ENCODE peak calls at places on chromosomes 12 and 14, in four cellular contexts. B, T, H and I are unnamed samples.
A peak's percentile ranks its signal among the peaks of the same experiment; 100 is the strongest.

GRCh38 chr14:33611405-33612183 is 339.3 kb downstream of the EGLN3 start:
- DNase-seq in B (no peak), H (no peak), T (peak; percentile 29), I (no peak)

GRCh38 chr12:59040651-59041050 is 120.3 kb upstream of the LRIG3 start:
- DNase-seq in B (no peak), T (peak; percentile 84), H (peak; percentile 22), I (no peak)

GRCh38 chr14:84465890-84466289 is 1064.1 kb upstream of the FLRT2 start:
- DNase-seq in B (no peak), H (no peak), T (no peak), I (no peak)

GRCh38 chr12:24038211-24038997 is 88.9 kb upstream of the SOX5 start:
- DNase-seq in H (no peak), B (no peak), T (peak; percentile 48), I (no peak)

GRCh38 chr12:92628476-92628875 is 74.3 kb upstream of the PLEKHG7 start:
- DNase-seq in B (no peak), H (no peak), T (no peak), I (no peak)

GRCh38 chr12:51082561-51083139 is 746 bp downstream of the CSRNP2 start:
- DNase-seq in H (no peak), B (no peak), T (peak; percentile 79), I (peak; percentile 51)

GRCh38 chr12:40236357-40236850 is 11.6 kb downstream of the LRRK2 start:
- DNase-seq in H (no peak), B (no peak), T (no peak), I (no peak)

GRCh38 chr12:16499617-16500016 is 106.3 kb downstream of the LMO3 start:
- DNase-seq in B (no peak), H (no peak), T (no peak), I (no peak)

GRCh38 chr14:65359503-65359902 is 53.0 kb upstream of the FUT8 start:
- DNase-seq in H (no peak), B (no peak), T (no peak), I (no peak)

GRCh38 chr14:26808407-26808806 is 210.6 kb upstream of the NOVA1 start:
- DNase-seq in H (no peak), T (no peak), B (no peak), I (no peak)

GRCh38 chr12:29508949-29509348 is 11.5 kb upstream of the OVCH1 start:
- DNase-seq in T (no peak), H (no peak), B (no peak), I (no peak)

GRCh38 chr14:43166163-43166562 is 1340.9 kb downstream of the FSCB start:
- DNase-seq in H (no peak), T (no peak), B (no peak), I (no peak)

GRCh38 chr14:102951034-102951433 is 28.6 kb downstream of the AMN start:
- DNase-seq in H (no peak), T (no peak), B (no peak), I (no peak)

GRCh38 chr14:83342590-83342989 is 1808.9 kb upstream of the SEL1L start:
- DNase-seq in H (peak; percentile 16), B (no peak), T (no peak), I (no peak)

GRCh38 chr14:79278286-79278797 is 933.0 kb downstream of the DIO2 start:
- DNase-seq in T (no peak), B (no peak), H (no peak), I (no peak)

GRCh38 chr12:88052686-88053085 is 23.5 kb upstream of the C12orf50 start:
- DNase-seq in T (peak; percentile 41), B (no peak), H (no peak), I (peak; percentile 18)

GRCh38 chr12:113088971-113089756 is 32.6 kb downstream of the DTX1 start:
- DNase-seq in T (no peak), H (no peak), B (no peak), I (peak; percentile 96)

GRCh38 chr12:97940629-97941028 is 478.0 kb downstream of the RMST start:
- DNase-seq in T (peak; percentile 4), B (no peak), H (no peak), I (no peak)

GRCh38 chr12:112183141-112183581 is 57.8 kb downstream of the TRAFD1 start:
- DNase-seq in B (no peak), T (no peak), H (no peak), I (no peak)

GRCh38 chr14:71371711-71372396 is 464.6 kb downstream of the PCNX1 start:
- DNase-seq in T (peak; percentile 50), H (no peak), B (no peak), I (no peak)

GRCh38 chr12:23631991-23632390 is 317.5 kb downstream of the SOX5 start:
- DNase-seq in B (no peak), H (no peak), T (no peak), I (no peak)

GRCh38 chr14:51094282-51094821 is 553 bp downstream of the TRIM9 start:
- DNase-seq in T (peak; percentile 5), H (no peak), B (no peak), I (no peak)